ENCODE peak calls at places on chromosomes 5 and 9, in ten cellular contexts. L is stimulated activated CD8-positive, alpha-beta memory T cell treated with anti-CD3 and anti-CD28 coated beads, Interleukin-12 subunit alpha, Interleukin-12 subunit beta, amount 100 ng/mL, for 1 hour; B is GM20000; Z is HCEC 1CT; H is GM03348; G is M059J; K is HepG2; W is IMR-90; X is glomerular endothelial cell; J is cardiac muscle cell. S is an unnamed sample.

GRCh38 chr9:91945277-91946074 is 4.6 kb downstream of the ROR2 start:
- DNase-seq in L (no peak), B (no peak), Z (peak), H (peak), G (peak), K (no peak), W (peak), X (no peak), J (peak), S (no peak)

GRCh38 chr9:3288686-3289085 is 237.1 kb downstream of the RFX3 start:
- DNase-seq in L (no peak), B (no peak), Z (no peak), H (no peak), G (no peak), K (no peak), W (no peak), X (no peak), J (no peak), S (no peak)

GRCh38 chr5:77426670-77427069 is 65.4 kb downstream of the WDR41 start:
- DNase-seq in L (no peak), B (no peak), Z (peak), H (peak), G (peak), K (peak), W (peak), X (no peak), J (no peak), S (no peak)

GRCh38 chr9:69174645-69175487 is 789 bp downstream of the TJP2 start:
- DNase-seq in L (no peak), B (peak), Z (peak), H (peak), G (peak), K (peak), W (peak), X (no peak), J (peak), S (no peak)

GRCh38 chr5:160166069-160166972 is 47.1 kb upstream of the PWWP2A start:
- DNase-seq in L (no peak), B (no peak), Z (peak), H (no peak), G (no peak), K (no peak), W (no peak), X (no peak), J (no peak), S (no peak)

GRCh38 chr9:27368317-27368985 is 71.5 kb upstream of the EQTN start:
- DNase-seq in L (no peak), B (no peak), Z (no peak), H (peak), G (no peak), K (no peak), W (no peak), X (no peak), J (no peak), S (no peak)

GRCh38 chr5:131999991-132000490 is 11.4 kb downstream of the ACSL6 start:
- DNase-seq in L (no peak), B (no peak), Z (no peak), H (no peak), G (no peak), K (no peak), W (no peak), X (no peak), J (no peak), S (no peak)

GRCh38 chr5:322942-323879 is 1.7 kb downstream of the AHRR start:
- DNase-seq in L (no peak), B (peak), Z (no peak), H (no peak), G (peak), K (no peak), W (peak), X (no peak), J (no peak), S (no peak)

GRCh38 chr9:8223861-8224260 is 424.3 kb upstream of the DMAC1 start:
- DNase-seq in L (no peak), B (no peak), Z (no peak), H (no peak), G (no peak), K (no peak), W (no peak), X (no peak), J (no peak), S (no peak)

GRCh38 chr5:109784687-109785086 is 95.0 kb downstream of the MAN2A1 start:
- DNase-seq in L (no peak), B (no peak), Z (no peak), H (no peak), G (no peak), K (no peak), W (peak), X (no peak), J (no peak), S (no peak)

GRCh38 chr5:146426853-146427618 is 20.1 kb upstream of the TCERG1 start:
- DNase-seq in L (no peak), B (peak), Z (peak), H (peak), G (peak), K (peak), W (peak), X (no peak), J (peak), S (no peak)

GRCh38 chr9:134031783-134032182 is 6.5 kb downstream of the BRD3OS start:
- DNase-seq in L (no peak), B (no peak), Z (no peak), H (no peak), G (no peak), K (no peak), W (no peak), X (no peak), J (no peak), S (no peak)

GRCh38 chr9:35664531-35665470 is at the start of gene ARHGEF39:
- DNase-seq in L (no peak), B (peak), Z (peak), H (peak), G (peak), K (peak), W (peak), X (no peak), J (peak), S (no peak)

GRCh38 chr9:32728181-32728580 is 55.2 kb upstream of the TMEM215 start:
- DNase-seq in L (no peak), B (no peak), Z (no peak), H (no peak), G (no peak), K (no peak), W (no peak), X (no peak), J (no peak), S (no peak)

GRCh38 chr5:151047814-151048425 is 27.5 kb downstream of the GPX3 start:
- DNase-seq in L (no peak), B (peak), Z (no peak), H (peak), G (no peak), K (peak), W (no peak), X (no peak), J (peak), S (no peak)

GRCh38 chr5:140261403-140262171 is 41.3 kb downstream of the PFDN1 start:
- DNase-seq in L (no peak), B (no peak), Z (peak), H (peak), G (peak), K (peak), W (peak), X (peak), J (peak), S (no peak)

GRCh38 chr5:79795764-79796398 is 106.2 kb downstream of the CMYA5 start:
- DNase-seq in L (no peak), B (no peak), Z (no peak), H (no peak), G (peak), K (no peak), W (no peak), X (no peak), J (no peak), S (no peak)

GRCh38 chr5:158398360-158399201 is 539.6 kb upstream of the CLINT1 start:
- DNase-seq in L (no peak), B (peak), Z (no peak), H (no peak), G (no peak), K (no peak), W (no peak), X (no peak), J (no peak), S (no peak)

GRCh38 chr9:79623799-79624721 is 52.3 kb downstream of the TLE4 start:
- DNase-seq in L (no peak), B (peak), Z (no peak), H (no peak), G (peak), K (peak), W (no peak), X (no peak), J (no peak), S (peak)

GRCh38 chr5:54257366-54258118 is 52.8 kb downstream of the ARL15 start:
- DNase-seq in L (no peak), B (no peak), Z (no peak), H (peak), G (peak), K (no peak), W (peak), X (no peak), J (no peak), S (no peak)

GRCh38 chr9:10059044-10059443 is 553.8 kb downstream of the PTPRD start:
- DNase-seq in L (no peak), B (no peak), Z (no peak), H (peak), G (no peak), K (no peak), W (peak), X (no peak), J (no peak), S (no peak)

GRCh38 chr5:113029614-113030013 is 53.0 kb downstream of the DCP2 start:
- DNase-seq in L (no peak), B (no peak), Z (peak), H (peak), G (peak), K (no peak), W (peak), X (no peak), J (no peak), S (no peak)

GRCh38 chr5:96194597-96194996 is 232.9 kb upstream of the ELL2 start:
- DNase-seq in L (no peak), B (no peak), Z (no peak), H (no peak), G (no peak), K (no peak), W (no peak), X (no peak), J (no peak), S (no peak)

GRCh38 chr5:1268666-1269065 is 26.2 kb downstream of the TERT start:
- DNase-seq in L (peak), B (no peak), Z (no peak), H (no peak), G (no peak), K (no peak), W (no peak), X (no peak), J (no peak), S (no peak)

GRCh38 chr5:109412981-109413402 is 3.2 kb upstream of the PJA2 start:
- DNase-seq in L (no peak), B (no peak), Z (no peak), H (no peak), G (peak), K (peak), W (no peak), X (no peak), J (no peak), S (no peak)

GRCh38 chr5:103327451-103327850 is 68.9 kb downstream of the MACIR start:
- DNase-seq in L (no peak), B (no peak), Z (no peak), H (no peak), G (no peak), K (no peak), W (no peak), X (no peak), J (no peak), S (no peak)

GRCh38 chr5:94564812-94565211 is 53.6 kb downstream of the KIAA0825 start:
- DNase-seq in L (no peak), B (no peak), Z (no peak), H (no peak), G (no peak), K (no peak), W (no peak), X (no peak), J (no peak), S (no peak)

GRCh38 chr5:52989781-52990530 is 804 bp downstream of the ITGA2 start:
- DNase-seq in L (no peak), B (peak), Z (peak), H (peak), G (peak), K (no peak), W (peak), X (no peak), J (peak), S (no peak)

GRCh38 chr9:121562261-121562780 is 62.7 kb upstream of the GGTA1 start:
- DNase-seq in L (no peak), B (no peak), Z (no peak), H (no peak), G (no peak), K (no peak), W (no peak), X (no peak), J (no peak), S (no peak)

GRCh38 chr9:76365028-76365427 is 29.2 kb downstream of the RFK start:
- DNase-seq in L (no peak), B (no peak), Z (peak), H (peak), G (peak), K (peak), W (peak), X (no peak), J (no peak), S (no peak)

GRCh38 chr9:100355561-100355960 is 2.8 kb upstream of the TEX10 start:
- DNase-seq in L (no peak), B (no peak), Z (no peak), H (no peak), G (no peak), K (no peak), W (no peak), X (no peak), J (no peak), S (peak)

GRCh38 chr5:174922955-174923354 is 198.6 kb downstream of the MSX2 start:
- DNase-seq in L (no peak), B (no peak), Z (no peak), H (no peak), G (no peak), K (no peak), W (no peak), X (no peak), J (no peak), S (no peak)

GRCh38 chr5:167014657-167015056 is 1276.8 kb upstream of the WWC1 start:
- DNase-seq in L (no peak), B (no peak), Z (no peak), H (no peak), G (no peak), K (no peak), W (no peak), X (no peak), J (no peak), S (no peak)